ENCODE peak calls at places on chromosome 13, in five cellular contexts. One of them, this sample, is unnamed.

GRCh38 chr13:53250272-53250875 is 221.8 kb downstream of the OLFM4 start:
- DNase-seq in H54: peak
- DNase-seq in neural crest cell: peak
- DNase-seq in NCI-H345: peak
- DNase-seq in activated CD4-positive, CD25-positive, alpha-beta regulatory T cell treated with anti-CD3 and anti-CD28 coated beads, Interleukin-2, amount 50 U/mL, for 72 hours: no peak
- DNase-seq in this sample: peak

GRCh38 chr13:24274452-24274971 is 34.9 kb upstream of the C1QTNF9 start:
- DNase-seq in H54: no peak
- DNase-seq in neural crest cell: no peak
- DNase-seq in NCI-H345: no peak
- DNase-seq in activated CD4-positive, CD25-positive, alpha-beta regulatory T cell treated with anti-CD3 and anti-CD28 coated beads, Interleukin-2, amount 50 U/mL, for 72 hours: peak
- DNase-seq in this sample: no peak

GRCh38 chr13:93951153-93951552 is 528.3 kb downstream of the DCT start:
- DNase-seq in H54: no peak
- DNase-seq in neural crest cell: no peak
- DNase-seq in NCI-H345: peak
- DNase-seq in activated CD4-positive, CD25-positive, alpha-beta regulatory T cell treated with anti-CD3 and anti-CD28 coated beads, Interleukin-2, amount 50 U/mL, for 72 hours: no peak
- DNase-seq in this sample: peak

GRCh38 chr13:49502954-49503353 is 7.2 kb downstream of the PHF11 start:
- DNase-seq in H54: no peak
- DNase-seq in neural crest cell: no peak
- DNase-seq in NCI-H345: no peak
- DNase-seq in activated CD4-positive, CD25-positive, alpha-beta regulatory T cell treated with anti-CD3 and anti-CD28 coated beads, Interleukin-2, amount 50 U/mL, for 72 hours: no peak
- DNase-seq in this sample: no peak

GRCh38 chr13:47085346-47085745 is 188.5 kb upstream of the HTR2A start:
- DNase-seq in H54: no peak
- DNase-seq in neural crest cell: no peak
- DNase-seq in NCI-H345: no peak
- DNase-seq in activated CD4-positive, CD25-positive, alpha-beta regulatory T cell treated with anti-CD3 and anti-CD28 coated beads, Interleukin-2, amount 50 U/mL, for 72 hours: no peak
- DNase-seq in this sample: no peak

GRCh38 chr13:104286566-104287290 is 1220.5 kb upstream of the SLC10A2 start:
- DNase-seq in H54: no peak
- DNase-seq in neural crest cell: no peak
- DNase-seq in NCI-H345: peak
- DNase-seq in activated CD4-positive, CD25-positive, alpha-beta regulatory T cell treated with anti-CD3 and anti-CD28 coated beads, Interleukin-2, amount 50 U/mL, for 72 hours: no peak
- DNase-seq in this sample: peak

GRCh38 chr13:49248433-49249002 is 793 bp downstream of the CDADC1 start:
- DNase-seq in H54: no peak
- DNase-seq in neural crest cell: no peak
- DNase-seq in NCI-H345: peak
- DNase-seq in activated CD4-positive, CD25-positive, alpha-beta regulatory T cell treated with anti-CD3 and anti-CD28 coated beads, Interleukin-2, amount 50 U/mL, for 72 hours: peak
- DNase-seq in this sample: peak

GRCh38 chr13:102912599-102912998 is 66.8 kb downstream of the ERCC5 start:
- DNase-seq in H54: no peak
- DNase-seq in neural crest cell: no peak
- DNase-seq in NCI-H345: no peak
- DNase-seq in activated CD4-positive, CD25-positive, alpha-beta regulatory T cell treated with anti-CD3 and anti-CD28 coated beads, Interleukin-2, amount 50 U/mL, for 72 hours: no peak
- DNase-seq in this sample: no peak

GRCh38 chr13:47175172-47175806 is 278.4 kb upstream of the HTR2A start:
- DNase-seq in H54: no peak
- DNase-seq in neural crest cell: no peak
- DNase-seq in NCI-H345: no peak
- DNase-seq in activated CD4-positive, CD25-positive, alpha-beta regulatory T cell treated with anti-CD3 and anti-CD28 coated beads, Interleukin-2, amount 50 U/mL, for 72 hours: no peak
- DNase-seq in this sample: no peak

GRCh38 chr13:102863590-102863989 is 17.8 kb downstream of the ERCC5 start:
- DNase-seq in H54: no peak
- DNase-seq in neural crest cell: no peak
- DNase-seq in NCI-H345: no peak
- DNase-seq in activated CD4-positive, CD25-positive, alpha-beta regulatory T cell treated with anti-CD3 and anti-CD28 coated beads, Interleukin-2, amount 50 U/mL, for 72 hours: no peak
- DNase-seq in this sample: no peak

GRCh38 chr13:105090244-105090643 is 1445.2 kb downstream of the EFNB2 start:
- DNase-seq in H54: no peak
- DNase-seq in neural crest cell: no peak
- DNase-seq in NCI-H345: no peak
- DNase-seq in activated CD4-positive, CD25-positive, alpha-beta regulatory T cell treated with anti-CD3 and anti-CD28 coated beads, Interleukin-2, amount 50 U/mL, for 72 hours: no peak
- DNase-seq in this sample: no peak

GRCh38 chr13:20713751-20714150 is 10.3 kb downstream of the IL17D start:
- DNase-seq in H54: peak
- DNase-seq in neural crest cell: no peak
- DNase-seq in NCI-H345: no peak
- DNase-seq in activated CD4-positive, CD25-positive, alpha-beta regulatory T cell treated with anti-CD3 and anti-CD28 coated beads, Interleukin-2, amount 50 U/mL, for 72 hours: no peak
- DNase-seq in this sample: no peak

GRCh38 chr13:41060723-41061074 is 610 bp upstream of the WBP4 start:
- DNase-seq in H54: no peak
- DNase-seq in neural crest cell: peak
- DNase-seq in NCI-H345: peak
- DNase-seq in activated CD4-positive, CD25-positive, alpha-beta regulatory T cell treated with anti-CD3 and anti-CD28 coated beads, Interleukin-2, amount 50 U/mL, for 72 hours: peak
- DNase-seq in this sample: peak

GRCh38 chr13:87129602-87130300 is 541.4 kb upstream of the SLITRK5 start:
- DNase-seq in H54: peak
- DNase-seq in neural crest cell: no peak
- DNase-seq in NCI-H345: peak
- DNase-seq in activated CD4-positive, CD25-positive, alpha-beta regulatory T cell treated with anti-CD3 and anti-CD28 coated beads, Interleukin-2, amount 50 U/mL, for 72 hours: no peak
- DNase-seq in this sample: no peak

GRCh38 chr13:71316964-71317363 is 550.0 kb downstream of the DACH1 start:
- DNase-seq in H54: no peak
- DNase-seq in neural crest cell: no peak
- DNase-seq in NCI-H345: peak
- DNase-seq in activated CD4-positive, CD25-positive, alpha-beta regulatory T cell treated with anti-CD3 and anti-CD28 coated beads, Interleukin-2, amount 50 U/mL, for 72 hours: no peak
- DNase-seq in this sample: peak

GRCh38 chr13:65387743-65388347 is 1842.3 kb downstream of the PCDH9 start:
- DNase-seq in H54: no peak
- DNase-seq in neural crest cell: no peak
- DNase-seq in NCI-H345: no peak
- DNase-seq in activated CD4-positive, CD25-positive, alpha-beta regulatory T cell treated with anti-CD3 and anti-CD28 coated beads, Interleukin-2, amount 50 U/mL, for 72 hours: no peak
- DNase-seq in this sample: no peak

GRCh38 chr13:41708648-41709175 is 251.4 kb downstream of the RGCC start:
- DNase-seq in H54: no peak
- DNase-seq in neural crest cell: no peak
- DNase-seq in NCI-H345: no peak
- DNase-seq in activated CD4-positive, CD25-positive, alpha-beta regulatory T cell treated with anti-CD3 and anti-CD28 coated beads, Interleukin-2, amount 50 U/mL, for 72 hours: no peak
- DNase-seq in this sample: no peak

GRCh38 chr13:40780822-40781401 is 8.5 kb upstream of the SLC25A15 start:
- DNase-seq in H54: peak
- DNase-seq in neural crest cell: no peak
- DNase-seq in NCI-H345: no peak
- DNase-seq in activated CD4-positive, CD25-positive, alpha-beta regulatory T cell treated with anti-CD3 and anti-CD28 coated beads, Interleukin-2, amount 50 U/mL, for 72 hours: no peak
- DNase-seq in this sample: no peak

GRCh38 chr13:59643239-59643865 is 520.4 kb downstream of the DIAPH3 start:
- DNase-seq in H54: no peak
- DNase-seq in neural crest cell: no peak
- DNase-seq in NCI-H345: no peak
- DNase-seq in activated CD4-positive, CD25-positive, alpha-beta regulatory T cell treated with anti-CD3 and anti-CD28 coated beads, Interleukin-2, amount 50 U/mL, for 72 hours: no peak
- DNase-seq in this sample: no peak

GRCh38 chr13:45368571-45368970 is 27.6 kb upstream of the TPT1 start:
- DNase-seq in H54: no peak
- DNase-seq in neural crest cell: no peak
- DNase-seq in NCI-H345: no peak
- DNase-seq in activated CD4-positive, CD25-positive, alpha-beta regulatory T cell treated with anti-CD3 and anti-CD28 coated beads, Interleukin-2, amount 50 U/mL, for 72 hours: no peak
- DNase-seq in this sample: no peak

GRCh38 chr13:114129649-114130062 is 2.8 kb downstream of the RASA3 start:
- DNase-seq in H54: no peak
- DNase-seq in neural crest cell: no peak
- DNase-seq in NCI-H345: no peak
- DNase-seq in activated CD4-positive, CD25-positive, alpha-beta regulatory T cell treated with anti-CD3 and anti-CD28 coated beads, Interleukin-2, amount 50 U/mL, for 72 hours: no peak
- DNase-seq in this sample: no peak

GRCh38 chr13:44011036-44011435 is 131.3 kb downstream of the LACC1 start:
- DNase-seq in H54: peak
- DNase-seq in neural crest cell: no peak
- DNase-seq in NCI-H345: no peak
- DNase-seq in activated CD4-positive, CD25-positive, alpha-beta regulatory T cell treated with anti-CD3 and anti-CD28 coated beads, Interleukin-2, amount 50 U/mL, for 72 hours: no peak
- DNase-seq in this sample: no peak

GRCh38 chr13:38394777-38395504 is 45.3 kb downstream of the UFM1 start:
- DNase-seq in H54: no peak
- DNase-seq in neural crest cell: no peak
- DNase-seq in NCI-H345: no peak
- DNase-seq in activated CD4-positive, CD25-positive, alpha-beta regulatory T cell treated with anti-CD3 and anti-CD28 coated beads, Interleukin-2, amount 50 U/mL, for 72 hours: no peak
- DNase-seq in this sample: peak

GRCh38 chr13:73388586-73388985 is 329.8 kb downstream of the KLF5 start:
- DNase-seq in H54: no peak
- DNase-seq in neural crest cell: no peak
- DNase-seq in NCI-H345: no peak
- DNase-seq in activated CD4-positive, CD25-positive, alpha-beta regulatory T cell treated with anti-CD3 and anti-CD28 coated beads, Interleukin-2, amount 50 U/mL, for 72 hours: no peak
- DNase-seq in this sample: no peak

GRCh38 chr13:73200432-73200831 is 141.6 kb downstream of the KLF5 start:
- DNase-seq in H54: no peak
- DNase-seq in neural crest cell: no peak
- DNase-seq in NCI-H345: no peak
- DNase-seq in activated CD4-positive, CD25-positive, alpha-beta regulatory T cell treated with anti-CD3 and anti-CD28 coated beads, Interleukin-2, amount 50 U/mL, for 72 hours: no peak
- DNase-seq in this sample: no peak

GRCh38 chr13:28618595-28618994 is 40.3 kb upstream of the POMP start:
- DNase-seq in H54: no peak
- DNase-seq in neural crest cell: no peak
- DNase-seq in NCI-H345: no peak
- DNase-seq in activated CD4-positive, CD25-positive, alpha-beta regulatory T cell treated with anti-CD3 and anti-CD28 coated beads, Interleukin-2, amount 50 U/mL, for 72 hours: no peak
- DNase-seq in this sample: no peak

GRCh38 chr13:47484564-47484963 is 516.5 kb downstream of the SUCLA2 start:
- DNase-seq in H54: no peak
- DNase-seq in neural crest cell: no peak
- DNase-seq in NCI-H345: peak
- DNase-seq in activated CD4-positive, CD25-positive, alpha-beta regulatory T cell treated with anti-CD3 and anti-CD28 coated beads, Interleukin-2, amount 50 U/mL, for 72 hours: no peak
- DNase-seq in this sample: no peak

GRCh38 chr13:73816702-73817101 is 317.5 kb downstream of the KLF12 start:
- DNase-seq in H54: no peak
- DNase-seq in neural crest cell: no peak
- DNase-seq in NCI-H345: no peak
- DNase-seq in activated CD4-positive, CD25-positive, alpha-beta regulatory T cell treated with anti-CD3 and anti-CD28 coated beads, Interleukin-2, amount 50 U/mL, for 72 hours: no peak
- DNase-seq in this sample: no peak

GRCh38 chr13:66657165-66657895 is 572.8 kb downstream of the PCDH9 start:
- DNase-seq in H54: no peak
- DNase-seq in neural crest cell: no peak
- DNase-seq in NCI-H345: peak
- DNase-seq in activated CD4-positive, CD25-positive, alpha-beta regulatory T cell treated with anti-CD3 and anti-CD28 coated beads, Interleukin-2, amount 50 U/mL, for 72 hours: no peak
- DNase-seq in this sample: peak

GRCh38 chr13:22915442-22916082 is 265.2 kb upstream of the SGCG start:
- DNase-seq in H54: no peak
- DNase-seq in neural crest cell: peak
- DNase-seq in NCI-H345: peak
- DNase-seq in activated CD4-positive, CD25-positive, alpha-beta regulatory T cell treated with anti-CD3 and anti-CD28 coated beads, Interleukin-2, amount 50 U/mL, for 72 hours: no peak
- DNase-seq in this sample: no peak

GRCh38 chr13:112723771-112724170 is 33.9 kb downstream of the ATP11A start:
- DNase-seq in H54: no peak
- DNase-seq in neural crest cell: no peak
- DNase-seq in NCI-H345: no peak
- DNase-seq in activated CD4-positive, CD25-positive, alpha-beta regulatory T cell treated with anti-CD3 and anti-CD28 coated beads, Interleukin-2, amount 50 U/mL, for 72 hours: no peak
- DNase-seq in this sample: no peak

GRCh38 chr13:99191336-99191899 is 9.2 kb upstream of the UBAC2 start:
- DNase-seq in H54: no peak
- DNase-seq in neural crest cell: no peak
- DNase-seq in NCI-H345: no peak
- DNase-seq in activated CD4-positive, CD25-positive, alpha-beta regulatory T cell treated with anti-CD3 and anti-CD28 coated beads, Interleukin-2, amount 50 U/mL, for 72 hours: no peak
- DNase-seq in this sample: no peak

GRCh38 chr13:33743438-33744368 is 74.2 kb upstream of the RFC3 start:
- DNase-seq in H54: no peak
- DNase-seq in neural crest cell: no peak
- DNase-seq in NCI-H345: no peak
- DNase-seq in activated CD4-positive, CD25-positive, alpha-beta regulatory T cell treated with anti-CD3 and anti-CD28 coated beads, Interleukin-2, amount 50 U/mL, for 72 hours: no peak
- DNase-seq in this sample: peak

This sample was measured in NCI-H146.